ENCODE peak calls at places on chromosomes 6 and 20, in four cellular contexts. Q is neuronal stem cell, B is mesenchymal stem cell, N is mesendoderm. T is an unnamed sample.

GRCh38 chr20:47561175-47561574 is 59.5 kb downstream of the NCOA3 start:
- DNase-seq in Q (no peak), B (peak), N (no peak), T (no peak)

GRCh38 chr6:35552285-35552917 is 39.7 kb upstream of the TULP1 start:
- DNase-seq in Q (no peak), B (peak), N (peak), T (peak)

GRCh38 chr20:20594171-20594530 is 118.3 kb downstream of the RALGAPA2 start:
- DNase-seq in Q (peak), B (peak), N (peak), T (no peak)

GRCh38 chr20:23042270-23042669 is 7.2 kb downstream of the SSTR4 start:
- DNase-seq in Q (no peak), B (no peak), N (no peak), T (no peak)

GRCh38 chr6:2221724-2222274 is 23.6 kb downstream of the GMDS start:
- DNase-seq in Q (no peak), B (no peak), N (no peak), T (no peak)

GRCh38 chr20:58339741-58340140 is 30.2 kb downstream of the RAB22A start:
- DNase-seq in Q (no peak), B (no peak), N (peak), T (peak)

GRCh38 chr6:62039602-62040001 is 246.4 kb downstream of the KHDRBS2 start:
- DNase-seq in Q (no peak), B (peak), N (no peak), T (no peak)

GRCh38 chr6:30020629-30021028 is 40.4 kb upstream of the POLR1H start:
- DNase-seq in Q (no peak), B (no peak), N (no peak), T (no peak)

GRCh38 chr20:48850257-48850656 is 22.5 kb upstream of the PREX1 start:
- DNase-seq in Q (no peak), B (no peak), N (no peak), T (no peak)

GRCh38 chr6:69097948-69098347 is 462.9 kb downstream of the ADGRB3 start:
- DNase-seq in Q (no peak), B (no peak), N (no peak), T (no peak)

GRCh38 chr6:33895296-33895695 is 91.5 kb upstream of the MLN start:
- DNase-seq in Q (no peak), B (no peak), N (no peak), T (no peak)

GRCh38 chr6:164130151-164130550 is 715.6 kb downstream of the QKI start:
- DNase-seq in Q (no peak), B (no peak), N (no peak), T (no peak)

GRCh38 chr6:38525888-38526287 is 113.8 kb downstream of the BTBD9 start:
- DNase-seq in Q (no peak), B (no peak), N (no peak), T (no peak)

GRCh38 chr6:28607990-28608389 is 82.3 kb downstream of the GPX5 start:
- DNase-seq in Q (no peak), B (no peak), N (no peak), T (peak)

GRCh38 chr20:59141818-59142581 is 21.6 kb upstream of the ZNF831 start:
- DNase-seq in Q (peak), B (no peak), N (peak), T (no peak)

DNA sequence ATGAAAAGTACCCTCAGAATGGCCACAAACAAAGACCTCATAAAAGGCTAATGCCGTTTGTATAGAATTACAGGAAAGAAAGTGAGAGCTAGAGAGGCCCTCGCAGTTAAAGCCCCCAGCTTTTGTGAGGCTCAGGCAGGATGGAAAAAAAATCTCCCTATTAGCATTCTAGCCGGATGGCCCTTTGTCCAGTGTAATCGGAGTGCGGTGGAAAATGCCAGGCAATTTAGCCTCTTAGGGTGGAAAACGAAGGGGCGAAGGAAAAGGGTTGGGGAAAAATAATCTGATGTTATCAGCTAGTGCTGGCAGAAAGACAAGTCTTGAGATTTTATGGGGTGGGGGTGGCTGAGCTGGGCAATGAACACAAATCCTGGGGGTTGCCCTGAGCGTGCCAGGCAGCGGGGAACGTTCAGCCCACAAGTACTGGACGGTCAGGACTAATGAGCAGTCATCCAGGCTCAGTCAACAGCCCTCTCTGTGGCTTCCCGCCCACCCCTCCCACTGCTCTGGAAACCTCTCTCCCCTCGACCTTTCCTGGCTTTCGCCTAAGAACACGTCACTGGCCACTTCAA is 92.4 kb downstream of the PSMG4 start:
- DNase-seq in Q (peak), B (no peak), N (no peak), T (no peak)
- H3K9ac ChIP-seq in Q (no peak), B (no peak), N (no peak), T (no peak)

DNA sequence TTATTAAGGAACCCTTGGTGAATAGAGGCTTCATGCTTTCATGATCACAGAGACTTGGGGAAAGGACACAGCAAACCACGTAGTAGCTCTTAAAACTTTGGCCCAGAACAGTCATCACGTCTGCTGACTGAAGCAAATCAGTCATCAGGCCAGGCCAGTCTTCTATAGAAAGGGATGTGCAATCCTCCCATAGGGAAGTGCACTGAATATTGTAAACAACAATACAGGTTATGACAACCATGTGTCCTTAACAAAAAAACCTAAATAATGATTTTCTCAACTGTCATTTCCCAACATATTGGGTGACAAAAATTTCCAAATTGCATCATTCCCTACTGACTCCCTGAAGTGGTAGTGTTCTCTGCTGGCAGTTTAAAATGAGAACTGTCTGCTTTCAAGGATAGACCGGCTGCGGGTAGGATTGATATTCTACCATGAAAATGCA is 388.2 kb upstream of the CITED2 start:
- DNase-seq in Q (no peak), B (peak), N (no peak), T (peak)
- H2AK5ac ChIP-seq in Q (no peak), B (peak), N (no peak), T (no peak)

GRCh38 chr6:3797231-3798200 is 46.0 kb upstream of the PXDC1 start:
- DNase-seq in Q (no peak), B (peak), N (peak), T (peak)
- H2BK120ac ChIP-seq in Q (no peak), B (no peak), N (no peak), T (peak)

GRCh38 chr6:7087066-7087465 is 20.7 kb upstream of the RREB1 start:
- DNase-seq in Q (peak), B (peak), N (peak), T (no peak)
- H3K9ac ChIP-seq in Q (no peak), B (peak), N (no peak), T (no peak)

DNA sequence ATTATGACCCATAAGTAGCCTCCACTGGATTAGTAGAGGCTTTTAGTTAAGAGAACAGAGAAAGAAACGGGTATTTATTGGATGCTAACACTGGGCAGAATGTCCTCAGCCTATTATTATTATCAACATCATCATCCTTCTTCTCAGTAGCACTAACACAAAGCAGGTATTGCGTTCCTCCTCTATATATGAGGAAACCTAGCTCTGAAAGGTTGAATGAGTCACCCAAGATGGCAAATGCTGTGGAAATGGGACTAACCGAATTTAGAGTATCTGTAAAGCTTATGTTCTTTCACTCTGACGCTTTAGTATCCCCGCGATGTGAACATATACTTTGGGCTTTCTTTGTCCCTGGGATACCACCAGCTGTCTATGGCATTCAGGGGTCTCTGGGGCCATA is 77.0 kb downstream of the ADTRP start:
- DNase-seq in Q (no peak), B (no peak), N (no peak), T (no peak)
- H2AK5ac ChIP-seq in Q (no peak), B (no peak), N (no peak), T (no peak)

DNA sequence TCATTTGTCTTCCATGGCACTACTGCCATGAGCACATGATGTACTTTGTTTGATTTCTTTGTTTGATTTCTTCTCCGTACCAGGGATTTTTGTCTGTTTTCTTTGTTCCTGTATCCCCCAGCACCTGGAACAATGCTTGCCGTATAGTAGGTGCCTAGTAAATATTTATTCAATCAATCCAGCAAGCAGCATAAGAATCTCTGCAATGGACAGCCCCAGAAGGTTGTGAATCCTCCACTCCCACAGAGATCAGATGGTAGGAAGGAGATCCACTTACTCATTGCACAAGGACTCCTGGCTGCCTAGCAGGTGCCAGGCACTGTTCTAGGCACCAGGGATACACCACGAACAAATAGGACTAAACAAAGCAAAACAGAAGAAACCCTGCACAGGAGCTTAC is 6.7 kb upstream of the SYNJ2 start:
- DNase-seq in Q (no peak), B (no peak), N (no peak), T (no peak)
- H2BK120ac ChIP-seq in Q (no peak), B (no peak), N (no peak), T (no peak)

DNA sequence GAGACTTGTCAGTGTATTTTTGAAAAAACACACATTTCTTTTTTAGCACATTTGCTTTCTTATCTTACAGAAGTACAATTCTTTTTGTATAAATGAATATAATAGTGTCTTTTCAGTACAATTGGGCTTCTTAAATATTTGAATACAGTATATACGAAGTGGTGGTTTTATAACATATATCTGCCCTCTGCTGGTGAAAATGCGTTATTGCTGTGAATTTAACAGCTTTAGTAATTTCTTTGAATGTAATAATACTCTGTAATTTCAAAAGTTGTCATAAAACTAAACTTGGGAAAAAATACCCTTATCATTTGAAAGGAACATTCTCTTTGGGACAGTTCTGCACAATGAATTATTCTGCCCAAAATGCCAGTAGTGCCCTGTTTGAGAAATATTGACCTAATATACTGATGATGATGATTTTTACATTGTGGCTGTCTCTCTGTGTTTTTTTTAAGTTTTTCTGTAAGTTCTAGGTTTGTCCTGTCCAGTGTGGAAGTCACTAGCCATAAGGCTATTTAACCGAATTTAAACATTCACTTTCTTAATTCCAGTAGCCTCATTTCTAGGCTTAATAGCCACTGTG is 19.0 kb downstream of the SMAP1 start:
- DNase-seq in Q (no peak), B (peak), N (peak), T (peak)
- H3K9ac ChIP-seq in Q (no peak), B (peak), N (no peak), T (no peak)

GRCh38 chr6:136922680-136922996 is 537 bp downstream of the SLC35D3 start:
- DNase-seq in Q (no peak), B (no peak), N (no peak), T (no peak)

GRCh38 chr6:136923116-136923953 is 1.2 kb downstream of the SLC35D3 start:
- DNase-seq in Q (no peak), B (no peak), N (peak), T (no peak)

GRCh38 chr6:136921521-136921935 is 573 bp upstream of the SLC35D3 start:
- DNase-seq in Q (peak), B (no peak), N (peak), T (no peak)

GRCh38 chr6:136921936-136922679 is at the start of gene SLC35D3:
- DNase-seq in Q (peak), B (peak), N (peak), T (no peak)

GRCh38 chr6:136923954-136924291 is 1.8 kb downstream of the SLC35D3 start:
- DNase-seq in Q (no peak), B (no peak), N (no peak), T (no peak)
- H2AK5ac ChIP-seq in Q (peak), B (no peak), N (no peak), T (no peak)

DNA sequence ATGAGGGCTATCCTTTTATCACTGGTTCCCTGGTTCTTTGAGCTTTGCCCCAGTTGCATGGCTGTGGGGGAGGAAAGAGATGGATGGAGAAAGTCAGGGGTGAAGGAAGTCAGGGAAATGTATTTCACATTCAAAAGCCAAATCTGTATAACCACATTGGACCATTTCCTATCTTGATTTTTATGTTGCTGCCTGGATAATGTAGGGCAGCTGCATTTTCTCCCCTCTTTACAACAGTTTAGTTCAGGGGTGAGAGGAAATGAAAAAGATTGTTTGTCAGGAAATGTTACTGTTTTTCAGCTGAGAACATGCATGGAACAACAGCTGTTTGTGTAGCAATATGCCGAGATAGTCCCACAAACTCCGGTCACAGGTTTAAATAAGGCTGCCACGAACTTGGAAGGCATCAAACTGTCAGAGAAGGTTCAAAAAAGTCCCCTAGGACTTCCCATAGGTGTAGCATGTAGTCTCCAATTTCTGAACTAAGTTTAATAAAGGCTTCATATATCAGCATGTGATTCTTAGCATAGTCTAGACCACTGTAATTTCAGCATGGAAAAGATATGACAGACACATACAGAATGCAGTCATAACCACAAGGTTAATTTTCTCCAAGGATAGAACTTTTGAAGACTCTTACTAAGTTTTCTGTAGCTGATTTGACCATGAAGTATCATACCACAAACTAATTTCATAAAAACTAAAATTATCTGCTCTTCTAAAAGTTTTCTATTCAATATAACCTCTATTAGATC is 82.1 kb upstream of the COL21A1 start:
- DNase-seq in Q (no peak), B (peak), N (no peak), T (no peak)
- H2BK120ac ChIP-seq in Q (no peak), B (no peak), N (no peak), T (no peak)

DNA sequence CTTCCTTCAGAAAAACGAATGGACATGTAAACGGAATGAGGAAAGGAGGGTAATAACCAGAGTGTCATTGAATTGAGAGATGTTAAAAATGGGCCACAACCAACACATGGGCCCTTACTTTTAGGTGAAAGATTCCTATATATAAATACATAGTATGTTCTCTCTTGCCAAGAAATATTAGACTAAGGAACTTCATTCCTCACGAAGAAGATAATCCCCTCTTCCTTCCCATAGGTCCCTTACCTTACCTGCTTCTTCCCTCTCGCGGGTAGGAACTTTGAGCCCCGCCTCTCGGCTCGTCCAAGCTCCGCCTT is 295 bp upstream of the TBC1D22B start:
- DNase-seq in Q (no peak), B (no peak), N (no peak), T (no peak)
- H3K9ac ChIP-seq in Q (no peak), B (peak), N (peak), T (no peak)

T was measured in trophoblast cell.